ENCODE peak calls at places on chromosomes 2 and 18, in five cellular contexts. A is CD8-positive, alpha-beta memory T cell; C is adrenal gland; R is spleen; V is Peyer's patch. F is an unnamed sample.
A peak's percentile ranks its signal among the peaks of the same experiment; 100 is the strongest.

GRCh38 chr2:189297446-189297845 is 117.9 kb upstream of the COL5A2 start:
- DNase-seq in A (no peak), C (no peak), R (no peak), V (no peak), F (no peak)

GRCh38 chr2:232530626-232531260 is 4.8 kb downstream of the CHRND start:
- DNase-seq in A (no peak), C (peak; percentile 28), R (peak; percentile 56), V (peak; percentile 19), F (no peak)

GRCh38 chr2:71620116-71620515 is 166.8 kb downstream of the DYSF start:
- DNase-seq in A (no peak), C (no peak), R (no peak), V (no peak), F (no peak)

GRCh38 chr2:84925336-84925723 is 19.9 kb downstream of the TMSB10 start:
- DNase-seq in A (no peak), C (no peak), R (peak; percentile 76), V (no peak), F (no peak)

GRCh38 chr2:144456680-144457079 is 63.2 kb downstream of the ZEB2 start:
- DNase-seq in A (no peak), C (peak; percentile 86), R (no peak), V (no peak), F (no peak)

GRCh38 chr2:131656816-131657633 is 129.3 kb downstream of the CCDC74A start:
- DNase-seq in A (no peak), C (no peak), R (no peak), V (no peak), F (no peak)

GRCh38 chr2:73020306-73020656 is 51.2 kb downstream of the SFXN5 start:
- DNase-seq in A (no peak), C (no peak), R (no peak), V (no peak), F (no peak)

GRCh38 chr18:27942706-27943105 is 234.2 kb downstream of the CDH2 start:
- DNase-seq in A (no peak), C (no peak), R (no peak), V (no peak), F (no peak)

GRCh38 chr2:79512442-79513401 is at the start of gene CTNNA2:
- DNase-seq in A (no peak), C (peak; percentile 64), R (peak; percentile 75), V (peak; percentile 58), F (no peak)

GRCh38 chr2:210169871-210170441 is 1.3 kb downstream of the KANSL1L start:
- DNase-seq in A (no peak), C (peak; percentile 4), R (no peak), V (no peak), F (no peak)

GRCh38 chr2:190882831-190883582 is 2.4 kb downstream of the GLS start:
- DNase-seq in A (no peak), C (no peak), R (no peak), V (no peak), F (peak; percentile 39)

GRCh38 chr2:190880374-190881073 is at the start of gene GLS:
- DNase-seq in A (peak; percentile 93), C (peak; percentile 97), R (peak; percentile 98), V (peak; percentile 98), F (peak; percentile 96)

GRCh38 chr2:190881480-190882326 is 1.1 kb downstream of the GLS start:
- DNase-seq in A (peak; percentile 64), C (peak; percentile 66), R (peak; percentile 95), V (peak; percentile 81), F (peak; percentile 91)

GRCh38 chr2:190881074-190881479 is 456 bp downstream of the GLS start:
- DNase-seq in A (no peak), C (no peak), R (no peak), V (no peak), F (no peak)

GRCh38 chr2:190882327-190882766 is 1.7 kb downstream of the GLS start:
- DNase-seq in A (no peak), C (no peak), R (no peak), V (no peak), F (no peak)
- H3K4me1 ChIP-seq in A (peaks cover 57% of the 10 kb centered on the region), C (peaks cover 66% of the 10 kb centered on the region), R (peaks cover 63% of the 10 kb centered on the region), V (peaks cover 17% of the 10 kb centered on the region), F (peaks cover 33% of the 10 kb centered on the region)

GRCh38 chr2:100239513-100240210 is 82.6 kb downstream of the LONRF2 start:
- DNase-seq in A (no peak), C (no peak), R (peak; percentile 52), V (no peak), F (no peak)
- H3K4me3 ChIP-seq in A (no peak overlapping the region), C (no peak overlapping the region), R (no peak overlapping the region), V (no peak overlapping the region), F (no peak overlapping the region)

GRCh38 chr2:205758498-205758897 is 76.2 kb downstream of the NRP2 start:
- DNase-seq in A (no peak), C (peak; percentile 31), R (no peak), V (no peak), F (no peak)
- H3K27ac ChIP-seq in A (no peak overlapping the region), C (peak overlapping the region; percentile 41), R (no peak overlapping the region), V (no peak overlapping the region), F (no peak overlapping the region)

DNA sequence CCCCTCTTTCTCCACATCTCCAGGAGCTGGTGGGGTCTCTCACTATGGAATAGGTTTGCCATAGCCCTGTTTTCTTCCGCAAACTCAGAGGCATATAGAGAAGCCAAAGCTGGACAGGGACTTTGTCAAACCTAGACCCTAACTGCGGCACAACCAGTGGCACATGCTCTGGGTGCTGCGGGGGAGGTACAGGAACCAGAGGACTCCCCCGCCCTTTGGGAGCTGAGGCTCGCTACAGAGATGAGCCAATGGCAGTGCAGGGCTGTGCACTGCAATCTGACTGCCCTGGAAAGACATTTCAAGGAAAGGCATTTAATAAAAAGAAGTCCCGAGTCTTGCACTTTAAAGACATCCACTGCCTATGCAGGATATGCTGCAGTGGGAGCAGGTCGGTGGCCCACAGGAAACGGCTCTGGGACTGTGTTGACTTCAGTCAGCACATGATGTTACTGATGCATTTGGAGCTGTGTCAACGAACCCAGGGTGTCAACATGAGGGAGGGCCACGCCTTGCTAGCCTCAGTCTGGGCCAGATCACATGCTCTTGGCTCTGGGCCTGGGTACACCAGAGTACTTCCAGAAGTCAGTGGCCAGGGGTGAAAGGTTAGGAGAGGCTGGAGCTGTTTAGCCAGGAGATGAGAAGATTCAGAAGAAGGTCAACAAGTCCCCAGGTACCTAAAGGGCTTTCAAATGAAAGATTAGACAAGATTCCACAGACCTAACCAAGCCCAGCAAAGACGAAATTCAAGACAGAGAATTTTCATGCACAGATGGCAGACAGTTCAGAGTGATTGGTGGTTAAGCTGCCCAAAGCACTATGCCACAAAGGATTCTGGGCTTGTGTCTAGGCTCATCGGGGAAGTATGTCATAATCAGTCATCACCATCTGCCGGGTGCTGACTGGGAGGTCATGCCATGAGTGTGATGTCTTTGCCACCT is 8.2 kb downstream of the SLC35F6 start:
- DNase-seq in A (peak; percentile 33), C (peak; percentile 98), R (peak; percentile 86), V (peak; percentile 85), F (no peak)
- H3K4me1 ChIP-seq in A (peaks cover 36% of the 10 kb centered on the region), C (peaks cover 60% of the 10 kb centered on the region), R (peaks cover 52% of the 10 kb centered on the region), V (peaks cover 24% of the 10 kb centered on the region), F (no peaks in the 10 kb centered on the region)

GRCh38 chr2:101057051-101057933 is 55.2 kb downstream of the RPL31 start:
- DNase-seq in A (no peak), C (no peak), R (no peak), V (no peak), F (no peak)
- H3K4me3 ChIP-seq in A (no peak overlapping the region), C (no peak overlapping the region), R (no peak overlapping the region), V (no peak overlapping the region), F (no peak overlapping the region)

DNA sequence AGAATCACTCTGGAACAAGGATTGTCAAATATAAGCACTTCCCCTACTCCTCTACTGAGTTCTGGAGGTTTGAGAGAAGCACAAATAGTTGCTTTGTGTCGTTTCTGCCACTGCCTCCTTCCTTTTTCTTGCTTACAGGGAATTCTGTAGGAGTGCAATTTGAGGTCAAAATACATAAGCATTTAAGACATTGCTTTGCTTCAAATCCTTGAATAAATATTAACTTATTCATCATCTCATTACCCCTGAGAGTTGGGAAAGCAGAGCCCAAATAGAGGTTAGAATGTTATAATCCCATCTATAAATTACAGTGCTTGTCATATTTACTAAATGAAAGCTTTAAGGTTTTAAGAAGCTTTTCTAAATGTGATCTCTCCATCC is 277.0 kb upstream of the FN1 start:
- DNase-seq in A (no peak), C (no peak), R (no peak), V (no peak), F (no peak)
- H3K27ac ChIP-seq in A (no peak overlapping the region), C (no peak overlapping the region), R (no peak overlapping the region), V (no peak overlapping the region), F (no peak overlapping the region)

DNA sequence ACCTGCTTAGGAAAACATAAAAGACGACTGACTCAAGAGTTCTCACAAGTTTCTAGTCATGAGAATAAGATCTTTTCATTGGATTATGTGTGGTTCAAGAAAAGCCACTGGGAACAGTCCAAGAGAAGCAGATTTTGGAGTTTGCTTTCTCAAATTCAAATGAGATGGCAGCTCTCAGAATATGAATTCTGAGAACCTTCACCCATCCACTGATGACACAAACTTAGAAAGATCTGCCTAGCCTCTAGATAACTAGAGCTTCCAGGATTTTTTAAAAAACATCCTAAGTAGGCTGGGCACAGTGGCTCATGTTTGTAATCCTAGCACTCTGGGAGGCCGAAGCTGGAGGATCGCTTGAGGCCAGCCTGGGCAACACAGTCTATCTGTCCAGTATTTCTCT is 26.8 kb downstream of the MEX3C start:
- DNase-seq in A (no peak), C (no peak), R (no peak), V (no peak), F (no peak)
- H3K4me1 ChIP-seq in A (no peaks in the 10 kb centered on the region), C (no peaks in the 10 kb centered on the region), R (peaks cover 11% of the 10 kb centered on the region), V (no peaks in the 10 kb centered on the region), F (no peaks in the 10 kb centered on the region)

GRCh38 chr2:234134496-234134895 is 84.0 kb downstream of the SPP2 start:
- DNase-seq in A (no peak), C (no peak), R (no peak), V (no peak), F (no peak)
- H3K4me3 ChIP-seq in A (no peak overlapping the region), C (no peak overlapping the region), R (no peak overlapping the region), V (no peak overlapping the region), F (no peak overlapping the region)

GRCh38 chr2:105782646-105783045 is 37.9 kb downstream of the NCK2 start:
- DNase-seq in A (no peak), C (no peak), R (no peak), V (no peak), F (no peak)
- H3K27ac ChIP-seq in A (no peak overlapping the region), C (no peak overlapping the region), R (no peak overlapping the region), V (no peak overlapping the region), F (no peak overlapping the region)

F was measured in OCI-LY7.